ENCODE peak calls at places on chromosomes 13 and 19, in six cellular contexts. One of them, this sample, is unnamed.

GRCh38 chr19:33442706-33443105 is 69.2 kb downstream of the CEBPG start:
- DNase-seq in activated CD8-positive, alpha-beta memory T cell treated with anti-CD3 and anti-CD28 coated beads for 24 hours: no peak
- DNase-seq in brain microvascular endothelial cell: no peak
- DNase-seq in T-helper 2 cell treated with Interferon-gamma antibody and Interleukin-4, amounts not matched to agents 5 μg/mL and 100 μg/mL, for 36 hours: no peak
- DNase-seq in GM23338: no peak
- DNase-seq in transverse colon: no peak
- DNase-seq in this sample: no peak

GRCh38 chr19:13875824-13876223 is 1.1 kb upstream of the NANOS3 start:
- DNase-seq in T-helper 2 cell treated with Interferon-gamma antibody and Interleukin-4, amounts not matched to agents 5 μg/mL and 100 μg/mL, for 36 hours: no peak
- DNase-seq in brain microvascular endothelial cell: no peak
- DNase-seq in GM23338: no peak
- DNase-seq in transverse colon: no peak
- DNase-seq in activated CD8-positive, alpha-beta memory T cell treated with anti-CD3 and anti-CD28 coated beads for 24 hours: no peak
- DNase-seq in this sample: no peak

GRCh38 chr19:48681127-48681470 is 8.3 kb upstream of the NTN5 start:
- DNase-seq in transverse colon: no peak
- DNase-seq in brain microvascular endothelial cell: peak; percentile 81
- DNase-seq in T-helper 2 cell treated with Interferon-gamma antibody and Interleukin-4, amounts not matched to agents 5 μg/mL and 100 μg/mL, for 36 hours: no peak
- DNase-seq in GM23338: no peak
- DNase-seq in activated CD8-positive, alpha-beta memory T cell treated with anti-CD3 and anti-CD28 coated beads for 24 hours: no peak
- DNase-seq in this sample: no peak

GRCh38 chr19:49438261-49438660 is 3.1 kb downstream of the SLC17A7 start:
- DNase-seq in activated CD8-positive, alpha-beta memory T cell treated with anti-CD3 and anti-CD28 coated beads for 24 hours: no peak
- DNase-seq in T-helper 2 cell treated with Interferon-gamma antibody and Interleukin-4, amounts not matched to agents 5 μg/mL and 100 μg/mL, for 36 hours: no peak
- DNase-seq in GM23338: no peak
- DNase-seq in brain microvascular endothelial cell: no peak
- DNase-seq in transverse colon: no peak
- DNase-seq in this sample: no peak

GRCh38 chr13:107020393-107020792 is 452.5 kb upstream of the ARGLU1 start:
- DNase-seq in GM23338: no peak
- DNase-seq in transverse colon: no peak
- DNase-seq in brain microvascular endothelial cell: no peak
- DNase-seq in activated CD8-positive, alpha-beta memory T cell treated with anti-CD3 and anti-CD28 coated beads for 24 hours: no peak
- DNase-seq in T-helper 2 cell treated with Interferon-gamma antibody and Interleukin-4, amounts not matched to agents 5 μg/mL and 100 μg/mL, for 36 hours: no peak
- DNase-seq in this sample: no peak

GRCh38 chr19:48779636-48780035 is 24.3 kb downstream of the FGF21 start:
- DNase-seq in GM23338: no peak
- DNase-seq in brain microvascular endothelial cell: no peak
- DNase-seq in activated CD8-positive, alpha-beta memory T cell treated with anti-CD3 and anti-CD28 coated beads for 24 hours: no peak
- DNase-seq in transverse colon: no peak
- DNase-seq in T-helper 2 cell treated with Interferon-gamma antibody and Interleukin-4, amounts not matched to agents 5 μg/mL and 100 μg/mL, for 36 hours: no peak
- DNase-seq in this sample: no peak

GRCh38 chr13:36310417-36311108 is 12.9 kb upstream of the CCDC169 start:
- DNase-seq in transverse colon: no peak
- DNase-seq in activated CD8-positive, alpha-beta memory T cell treated with anti-CD3 and anti-CD28 coated beads for 24 hours: no peak
- DNase-seq in T-helper 2 cell treated with Interferon-gamma antibody and Interleukin-4, amounts not matched to agents 5 μg/mL and 100 μg/mL, for 36 hours: no peak
- DNase-seq in brain microvascular endothelial cell: peak; percentile 8
- DNase-seq in GM23338: no peak
- DNase-seq in this sample: no peak

GRCh38 chr13:79710376-79710775 is 229.4 kb downstream of the NDFIP2 start:
- DNase-seq in T-helper 2 cell treated with Interferon-gamma antibody and Interleukin-4, amounts not matched to agents 5 μg/mL and 100 μg/mL, for 36 hours: no peak
- DNase-seq in GM23338: no peak
- DNase-seq in activated CD8-positive, alpha-beta memory T cell treated with anti-CD3 and anti-CD28 coated beads for 24 hours: no peak
- DNase-seq in brain microvascular endothelial cell: no peak
- DNase-seq in transverse colon: no peak
- DNase-seq in this sample: no peak

GRCh38 chr19:46935066-46935663 is 74.4 kb downstream of the ARHGAP35 start:
- DNase-seq in activated CD8-positive, alpha-beta memory T cell treated with anti-CD3 and anti-CD28 coated beads for 24 hours: no peak
- DNase-seq in brain microvascular endothelial cell: no peak
- DNase-seq in T-helper 2 cell treated with Interferon-gamma antibody and Interleukin-4, amounts not matched to agents 5 μg/mL and 100 μg/mL, for 36 hours: no peak
- DNase-seq in transverse colon: no peak
- DNase-seq in GM23338: no peak
- DNase-seq in this sample: no peak

GRCh38 chr19:47446534-47447469 is 24.9 kb downstream of the SLC8A2 start:
- DNase-seq in T-helper 2 cell treated with Interferon-gamma antibody and Interleukin-4, amounts not matched to agents 5 μg/mL and 100 μg/mL, for 36 hours: peak; percentile 28
- DNase-seq in GM23338: peak; percentile 97
- DNase-seq in brain microvascular endothelial cell: no peak
- DNase-seq in transverse colon: peak; percentile 32
- DNase-seq in activated CD8-positive, alpha-beta memory T cell treated with anti-CD3 and anti-CD28 coated beads for 24 hours: no peak
- DNase-seq in this sample: no peak

GRCh38 chr13:110957931-110958330 is 43.1 kb upstream of the ANKRD10 start:
- DNase-seq in T-helper 2 cell treated with Interferon-gamma antibody and Interleukin-4, amounts not matched to agents 5 μg/mL and 100 μg/mL, for 36 hours: no peak
- DNase-seq in brain microvascular endothelial cell: no peak
- DNase-seq in activated CD8-positive, alpha-beta memory T cell treated with anti-CD3 and anti-CD28 coated beads for 24 hours: no peak
- DNase-seq in transverse colon: no peak
- DNase-seq in GM23338: no peak
- DNase-seq in this sample: no peak

GRCh38 chr13:21420706-21421105 is 38.4 kb downstream of the ZDHHC20 start:
- DNase-seq in GM23338: no peak
- DNase-seq in T-helper 2 cell treated with Interferon-gamma antibody and Interleukin-4, amounts not matched to agents 5 μg/mL and 100 μg/mL, for 36 hours: no peak
- DNase-seq in transverse colon: no peak
- DNase-seq in brain microvascular endothelial cell: peak; percentile 29
- DNase-seq in activated CD8-positive, alpha-beta memory T cell treated with anti-CD3 and anti-CD28 coated beads for 24 hours: no peak
- DNase-seq in this sample: no peak

GRCh38 chr19:56608274-56608964 is 13.3 kb downstream of the ZNF71 start:
- DNase-seq in transverse colon: no peak
- DNase-seq in T-helper 2 cell treated with Interferon-gamma antibody and Interleukin-4, amounts not matched to agents 5 μg/mL and 100 μg/mL, for 36 hours: no peak
- DNase-seq in brain microvascular endothelial cell: no peak
- DNase-seq in activated CD8-positive, alpha-beta memory T cell treated with anti-CD3 and anti-CD28 coated beads for 24 hours: no peak
- DNase-seq in GM23338: no peak
- DNase-seq in this sample: no peak

GRCh38 chr19:6692027-6692426 is 22.1 kb upstream of the TNFSF14 start:
- DNase-seq in T-helper 2 cell treated with Interferon-gamma antibody and Interleukin-4, amounts not matched to agents 5 μg/mL and 100 μg/mL, for 36 hours: no peak
- DNase-seq in GM23338: no peak
- DNase-seq in transverse colon: no peak
- DNase-seq in activated CD8-positive, alpha-beta memory T cell treated with anti-CD3 and anti-CD28 coated beads for 24 hours: no peak
- DNase-seq in brain microvascular endothelial cell: no peak
- DNase-seq in this sample: no peak

GRCh38 chr13:75541287-75541686 is 3.6 kb upstream of the COMMD6 start:
- DNase-seq in GM23338: no peak
- DNase-seq in transverse colon: no peak
- DNase-seq in brain microvascular endothelial cell: peak; percentile 43
- DNase-seq in activated CD8-positive, alpha-beta memory T cell treated with anti-CD3 and anti-CD28 coated beads for 24 hours: no peak
- DNase-seq in T-helper 2 cell treated with Interferon-gamma antibody and Interleukin-4, amounts not matched to agents 5 μg/mL and 100 μg/mL, for 36 hours: no peak
- DNase-seq in this sample: no peak

GRCh38 chr13:73960474-73960873 is 173.7 kb downstream of the KLF12 start:
- DNase-seq in T-helper 2 cell treated with Interferon-gamma antibody and Interleukin-4, amounts not matched to agents 5 μg/mL and 100 μg/mL, for 36 hours: no peak
- DNase-seq in transverse colon: no peak
- DNase-seq in brain microvascular endothelial cell: no peak
- DNase-seq in activated CD8-positive, alpha-beta memory T cell treated with anti-CD3 and anti-CD28 coated beads for 24 hours: no peak
- DNase-seq in GM23338: no peak
- DNase-seq in this sample: no peak

GRCh38 chr13:90713436-90714133 is 633.9 kb upstream of the MIR17HG start:
- DNase-seq in transverse colon: no peak
- DNase-seq in brain microvascular endothelial cell: no peak
- DNase-seq in activated CD8-positive, alpha-beta memory T cell treated with anti-CD3 and anti-CD28 coated beads for 24 hours: no peak
- DNase-seq in GM23338: no peak
- DNase-seq in T-helper 2 cell treated with Interferon-gamma antibody and Interleukin-4, amounts not matched to agents 5 μg/mL and 100 μg/mL, for 36 hours: no peak
- DNase-seq in this sample: no peak

GRCh38 chr19:18762125-18763023 is 28.7 kb downstream of the COMP start:
- DNase-seq in brain microvascular endothelial cell: no peak
- DNase-seq in activated CD8-positive, alpha-beta memory T cell treated with anti-CD3 and anti-CD28 coated beads for 24 hours: no peak
- DNase-seq in GM23338: peak; percentile 65
- DNase-seq in transverse colon: peak; percentile 87
- DNase-seq in T-helper 2 cell treated with Interferon-gamma antibody and Interleukin-4, amounts not matched to agents 5 μg/mL and 100 μg/mL, for 36 hours: no peak
- DNase-seq in this sample: peak; percentile 64

GRCh38 chr19:1503089-1503924 is 9.5 kb downstream of the ADAMTSL5 start:
- DNase-seq in GM23338: peak; percentile 85
- DNase-seq in brain microvascular endothelial cell: peak; percentile 14
- DNase-seq in T-helper 2 cell treated with Interferon-gamma antibody and Interleukin-4, amounts not matched to agents 5 μg/mL and 100 μg/mL, for 36 hours: peak; percentile 68
- DNase-seq in transverse colon: peak; percentile 60
- DNase-seq in activated CD8-positive, alpha-beta memory T cell treated with anti-CD3 and anti-CD28 coated beads for 24 hours: peak; percentile 90
- DNase-seq in this sample: peak; percentile 47

GRCh38 chr13:41075485-41075884 is 14.2 kb downstream of the WBP4 start:
- DNase-seq in GM23338: no peak
- DNase-seq in activated CD8-positive, alpha-beta memory T cell treated with anti-CD3 and anti-CD28 coated beads for 24 hours: no peak
- DNase-seq in brain microvascular endothelial cell: no peak
- DNase-seq in transverse colon: no peak
- DNase-seq in T-helper 2 cell treated with Interferon-gamma antibody and Interleukin-4, amounts not matched to agents 5 μg/mL and 100 μg/mL, for 36 hours: no peak
- DNase-seq in this sample: no peak

GRCh38 chr19:15323496-15324235 is 8.7 kb downstream of the BRD4 start:
- DNase-seq in activated CD8-positive, alpha-beta memory T cell treated with anti-CD3 and anti-CD28 coated beads for 24 hours: no peak
- DNase-seq in GM23338: no peak
- DNase-seq in brain microvascular endothelial cell: no peak
- DNase-seq in T-helper 2 cell treated with Interferon-gamma antibody and Interleukin-4, amounts not matched to agents 5 μg/mL and 100 μg/mL, for 36 hours: no peak
- DNase-seq in transverse colon: peak; percentile 59
- DNase-seq in this sample: peak; percentile 11

GRCh38 chr19:29546583-29547190 is 20.9 kb downstream of the VSTM2B start:
- DNase-seq in brain microvascular endothelial cell: no peak
- DNase-seq in activated CD8-positive, alpha-beta memory T cell treated with anti-CD3 and anti-CD28 coated beads for 24 hours: no peak
- DNase-seq in transverse colon: no peak
- DNase-seq in T-helper 2 cell treated with Interferon-gamma antibody and Interleukin-4, amounts not matched to agents 5 μg/mL and 100 μg/mL, for 36 hours: no peak
- DNase-seq in GM23338: no peak
- DNase-seq in this sample: no peak

GRCh38 chr13:100106005-100106404 is 17.1 kb downstream of the PCCA start:
- DNase-seq in transverse colon: no peak
- DNase-seq in T-helper 2 cell treated with Interferon-gamma antibody and Interleukin-4, amounts not matched to agents 5 μg/mL and 100 μg/mL, for 36 hours: no peak
- DNase-seq in GM23338: no peak
- DNase-seq in brain microvascular endothelial cell: no peak
- DNase-seq in activated CD8-positive, alpha-beta memory T cell treated with anti-CD3 and anti-CD28 coated beads for 24 hours: no peak
- DNase-seq in this sample: no peak

GRCh38 chr13:24233351-24233901 is 72.9 kb downstream of the SPATA13 start:
- DNase-seq in activated CD8-positive, alpha-beta memory T cell treated with anti-CD3 and anti-CD28 coated beads for 24 hours: no peak
- DNase-seq in transverse colon: no peak
- DNase-seq in brain microvascular endothelial cell: peak; percentile 59
- DNase-seq in GM23338: peak; percentile 56
- DNase-seq in T-helper 2 cell treated with Interferon-gamma antibody and Interleukin-4, amounts not matched to agents 5 μg/mL and 100 μg/mL, for 36 hours: no peak
- DNase-seq in this sample: no peak

This sample was measured in Calu3.